ENCODE peak calls at places on chromosomes 4 and X, in five cellular contexts. One of them, this sample, is unnamed.

GRCh38 chrX:33741807-33742206 is 390.3 kb downstream of the FAM47A start:
- DNase-seq in GM12892: no peak
- DNase-seq in kidney tubule cell: no peak
- DNase-seq in GM13976: no peak
- DNase-seq in psoas muscle: no peak
- DNase-seq in this sample: no peak

GRCh38 chrX:70554948-70555347 is 110.3 kb downstream of the DLG3 start:
- DNase-seq in kidney tubule cell: no peak
- DNase-seq in GM13976: no peak
- DNase-seq in psoas muscle: no peak
- DNase-seq in GM12892: no peak
- DNase-seq in this sample: no peak

GRCh38 chrX:77014655-77015377 is 432.4 kb upstream of the FGF16 start:
- DNase-seq in kidney tubule cell: no peak
- DNase-seq in GM13976: no peak
- DNase-seq in psoas muscle: no peak
- DNase-seq in GM12892: no peak
- DNase-seq in this sample: no peak

GRCh38 chrX:107978080-107978479 is 4.1 kb downstream of the TEX13B start:
- DNase-seq in psoas muscle: no peak
- DNase-seq in GM12892: no peak
- DNase-seq in kidney tubule cell: no peak
- DNase-seq in GM13976: no peak
- DNase-seq in this sample: no peak

GRCh38 chr4:147737623-147738022 is 5.7 kb downstream of the ARHGAP10 start:
- DNase-seq in psoas muscle: no peak
- DNase-seq in kidney tubule cell: no peak
- DNase-seq in GM13976: no peak
- DNase-seq in GM12892: no peak
- DNase-seq in this sample: no peak

GRCh38 chr4:72842323-72842722 is 227.2 kb downstream of the COX18 start:
- DNase-seq in psoas muscle: no peak
- DNase-seq in GM13976: no peak
- DNase-seq in kidney tubule cell: peak; percentile 59
- DNase-seq in GM12892: no peak
- DNase-seq in this sample: no peak

GRCh38 chr4:174318829-174319764 is 35.4 kb downstream of the CEP44 start:
- DNase-seq in kidney tubule cell: peak; percentile 39
- DNase-seq in GM13976: peak; percentile 33
- DNase-seq in psoas muscle: no peak
- DNase-seq in GM12892: no peak
- DNase-seq in this sample: peak; percentile 38

GRCh38 chr4:101355767-101356702 is 8.7 kb upstream of the PPP3CA start:
- DNase-seq in psoas muscle: no peak
- DNase-seq in GM13976: no peak
- DNase-seq in kidney tubule cell: peak; percentile 88
- DNase-seq in GM12892: no peak
- DNase-seq in this sample: peak; percentile 69

GRCh38 chr4:187027231-187027760 is 303.6 kb upstream of the FAT1 start:
- DNase-seq in psoas muscle: no peak
- DNase-seq in GM13976: no peak
- DNase-seq in kidney tubule cell: no peak
- DNase-seq in GM12892: no peak
- DNase-seq in this sample: no peak

GRCh38 chr4:95547708-95548471 is 883 bp downstream of the UNC5C start:
- DNase-seq in GM12892: no peak
- DNase-seq in kidney tubule cell: peak; percentile 20
- DNase-seq in psoas muscle: peak; percentile 35
- DNase-seq in GM13976: no peak
- DNase-seq in this sample: peak; percentile 16

GRCh38 chrX:155334486-155335316 is at the start of gene CLIC2:
- DNase-seq in kidney tubule cell: no peak
- DNase-seq in GM12892: no peak
- DNase-seq in psoas muscle: no peak
- DNase-seq in GM13976: no peak
- DNase-seq in this sample: peak; percentile 27

GRCh38 chr4:150219841-150220240 is 141.6 kb downstream of the DCLK2 start:
- DNase-seq in GM12892: no peak
- DNase-seq in psoas muscle: no peak
- DNase-seq in GM13976: no peak
- DNase-seq in kidney tubule cell: no peak
- DNase-seq in this sample: peak; percentile 55

This sample was measured in GM03348.